ENCODE peak calls at places on chromosomes 12 and 14, in four cellular contexts. One of them, this sample, is unnamed.

GRCh38 chr12:72560370-72560769 is 288.2 kb downstream of the TRHDE start:
- DNase-seq in fibroblast of pulmonary artery: no peak
- DNase-seq in heart right ventricle: no peak
- DNase-seq in DND-41: no peak
- DNase-seq in this sample: no peak

GRCh38 chr12:40819427-40820108 is 127.3 kb downstream of the CNTN1 start:
- DNase-seq in fibroblast of pulmonary artery: no peak
- DNase-seq in heart right ventricle: no peak
- DNase-seq in DND-41: no peak
- DNase-seq in this sample: peak

GRCh38 chr12:75364918-75365317 is 26.0 kb upstream of the GLIPR1L2 start:
- DNase-seq in fibroblast of pulmonary artery: peak
- DNase-seq in heart right ventricle: no peak
- DNase-seq in DND-41: no peak
- DNase-seq in this sample: no peak

GRCh38 chr12:10909462-10909861 is at the start of gene TAS2R13:
- DNase-seq in fibroblast of pulmonary artery: no peak
- DNase-seq in heart right ventricle: no peak
- DNase-seq in DND-41: no peak
- DNase-seq in this sample: no peak

GRCh38 chr12:45232771-45233372 is 17.0 kb downstream of the ANO6 start:
- DNase-seq in fibroblast of pulmonary artery: peak
- DNase-seq in heart right ventricle: no peak
- DNase-seq in DND-41: no peak
- DNase-seq in this sample: no peak

GRCh38 chr12:91099373-91099772 is 11.9 kb downstream of the LUM start:
- DNase-seq in fibroblast of pulmonary artery: no peak
- DNase-seq in heart right ventricle: no peak
- DNase-seq in DND-41: no peak
- DNase-seq in this sample: no peak

GRCh38 chr14:98742001-98742400 is 530.0 kb downstream of the BCL11B start:
- DNase-seq in fibroblast of pulmonary artery: no peak
- DNase-seq in heart right ventricle: no peak
- DNase-seq in DND-41: peak
- DNase-seq in this sample: no peak

GRCh38 chr12:123787466-123787865 is 25.4 kb downstream of the DNAH10 start:
- DNase-seq in fibroblast of pulmonary artery: no peak
- DNase-seq in heart right ventricle: no peak
- DNase-seq in DND-41: no peak
- DNase-seq in this sample: no peak

GRCh38 chr12:50087995-50088394 is 2.9 kb downstream of the SMARCD1 start:
- DNase-seq in fibroblast of pulmonary artery: peak
- DNase-seq in heart right ventricle: no peak
- DNase-seq in DND-41: no peak
- DNase-seq in this sample: no peak

GRCh38 chr12:85835810-85836715 is at the start of gene RASSF9:
- DNase-seq in fibroblast of pulmonary artery: peak
- DNase-seq in heart right ventricle: peak
- DNase-seq in DND-41: no peak
- DNase-seq in this sample: no peak

GRCh38 chr12:54634795-54635194 is at the start of gene LACRT:
- DNase-seq in fibroblast of pulmonary artery: no peak
- DNase-seq in heart right ventricle: no peak
- DNase-seq in DND-41: no peak
- DNase-seq in this sample: no peak

GRCh38 chr14:99654235-99655000 is 9.5 kb downstream of the HHIPL1 start:
- DNase-seq in fibroblast of pulmonary artery: peak
- DNase-seq in heart right ventricle: no peak
- DNase-seq in DND-41: no peak
- DNase-seq in this sample: no peak

GRCh38 chr14:100841445-100842403 is 15.8 kb downstream of the MEG3 start:
- DNase-seq in fibroblast of pulmonary artery: no peak
- DNase-seq in heart right ventricle: no peak
- DNase-seq in DND-41: no peak
- DNase-seq in this sample: no peak

GRCh38 chr12:7031306-7031705 is 13.0 kb upstream of the LPCAT3 start:
- DNase-seq in fibroblast of pulmonary artery: no peak
- DNase-seq in heart right ventricle: no peak
- DNase-seq in DND-41: no peak
- DNase-seq in this sample: no peak
- TF ChIP-seq CTCF in fibroblast of pulmonary artery: no peak
- TF ChIP-seq CTCF in heart right ventricle: no peak
- TF ChIP-seq CTCF in DND-41: no peak
- TF ChIP-seq CTCF in this sample: no peak

DNA sequence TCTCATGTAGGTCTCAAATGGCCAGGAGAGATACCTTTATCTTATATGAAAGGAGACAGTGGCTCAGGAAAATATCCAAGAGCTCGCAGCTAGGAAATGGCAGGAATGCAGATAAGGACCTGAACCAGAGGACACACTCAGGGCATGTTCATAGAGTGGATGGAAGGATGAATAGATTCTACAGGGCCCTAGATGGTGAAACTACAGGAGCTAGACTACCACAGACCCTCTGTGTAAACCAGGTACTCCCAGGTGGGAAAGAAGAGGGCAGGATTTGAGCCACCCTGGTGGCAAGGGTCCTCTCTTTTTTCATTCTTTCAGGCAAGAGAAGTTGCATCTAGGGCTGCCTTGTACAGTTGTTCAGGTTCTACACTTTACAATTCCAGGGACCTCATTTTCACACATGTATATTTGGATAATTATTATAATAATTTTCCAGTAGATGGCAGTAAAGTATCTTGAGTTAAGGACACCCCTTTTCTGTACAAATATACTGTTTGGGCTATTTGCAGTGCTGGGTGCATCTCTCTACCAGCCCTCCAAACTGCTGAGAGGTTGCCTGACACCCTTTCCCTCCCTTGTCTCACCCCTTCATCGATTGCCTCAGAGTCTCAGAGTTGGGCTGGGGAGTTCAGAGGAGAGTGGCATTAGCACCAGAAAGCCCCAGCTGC is 10.5 kb upstream of the ZDHHC22 start:
- DNase-seq in fibroblast of pulmonary artery: peak
- DNase-seq in heart right ventricle: no peak
- DNase-seq in DND-41: no peak
- DNase-seq in this sample: no peak
- TF ChIP-seq CTCF in fibroblast of pulmonary artery: peak
- TF ChIP-seq CTCF in heart right ventricle: no peak
- TF ChIP-seq CTCF in DND-41: peak
- TF ChIP-seq CTCF in this sample: peak

DNA sequence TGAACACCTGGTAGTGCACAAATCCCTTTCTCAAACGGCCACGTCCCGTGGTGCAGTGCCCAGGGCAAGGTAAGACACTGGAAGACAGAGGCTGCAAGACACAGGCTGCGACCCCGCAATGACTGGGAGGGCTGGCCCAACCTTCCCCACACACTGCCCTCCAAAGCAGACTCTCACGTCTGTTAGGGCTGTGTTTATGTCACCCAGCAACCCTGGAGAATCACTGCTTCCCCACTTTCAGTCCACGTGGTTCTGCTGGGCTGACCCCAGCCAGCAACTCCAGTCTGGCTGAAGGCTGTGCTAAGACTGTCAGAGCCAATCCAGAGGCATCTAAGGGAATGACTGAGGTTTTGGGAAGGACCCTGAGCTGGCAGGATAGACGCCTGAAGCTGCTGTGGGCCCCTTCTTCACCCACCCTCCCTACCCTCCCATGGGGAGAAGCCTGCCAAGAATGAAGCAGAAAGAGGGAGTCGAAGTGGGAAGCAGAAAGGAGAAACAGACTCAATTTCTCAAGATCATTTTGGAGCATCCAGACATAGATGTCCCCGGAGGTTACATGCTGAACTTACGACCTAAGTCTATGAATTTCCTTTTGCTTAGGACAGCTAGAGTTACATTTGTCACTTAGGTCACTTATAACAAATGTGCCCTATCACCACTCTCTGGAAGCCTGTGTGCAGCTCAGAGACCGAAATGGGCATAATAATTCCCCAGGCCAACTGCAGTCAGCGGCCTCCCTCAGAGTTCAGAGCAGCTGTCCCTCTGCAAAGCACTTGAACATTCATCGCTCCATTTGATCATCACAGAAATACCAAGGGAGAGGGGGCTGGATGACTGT is 11.6 kb downstream of the KDM2B start:
- DNase-seq in fibroblast of pulmonary artery: peak
- DNase-seq in heart right ventricle: peak
- DNase-seq in DND-41: no peak
- DNase-seq in this sample: no peak
- TF ChIP-seq CTCF in fibroblast of pulmonary artery: no peak
- TF ChIP-seq CTCF in heart right ventricle: no peak
- TF ChIP-seq CTCF in DND-41: no peak
- TF ChIP-seq CTCF in this sample: no peak

DNA sequence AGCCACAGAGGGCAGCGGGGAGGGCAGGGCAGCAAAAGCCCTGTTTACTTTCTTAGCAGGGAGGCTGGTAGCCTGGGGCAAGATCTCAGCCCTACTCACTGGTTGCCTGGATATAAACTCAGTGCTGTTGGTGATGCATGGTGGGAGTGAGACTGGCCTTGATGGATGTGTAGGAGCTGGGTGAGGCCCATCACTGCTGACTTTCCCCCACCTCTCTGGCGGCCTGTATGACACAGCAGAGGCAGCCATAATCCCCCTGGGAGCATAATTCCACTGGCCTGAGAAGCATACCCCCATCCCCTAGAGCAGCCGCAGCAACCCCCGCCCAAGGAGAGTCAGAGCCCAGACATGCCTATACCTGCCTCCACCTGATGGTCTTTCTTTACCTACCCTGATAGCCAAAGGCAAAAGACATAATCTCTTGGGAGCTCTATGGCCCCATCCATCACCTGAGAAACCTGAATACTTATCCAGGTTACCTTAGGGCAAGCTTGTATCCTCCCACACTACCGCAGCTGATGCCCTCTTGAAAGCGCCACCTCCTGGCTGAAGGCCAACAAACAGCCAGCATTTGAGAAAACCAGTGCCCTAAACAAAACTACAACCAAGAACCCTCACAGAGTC is 59.3 kb downstream of the DNAI7 start:
- DNase-seq in fibroblast of pulmonary artery: no peak
- DNase-seq in heart right ventricle: no peak
- DNase-seq in DND-41: no peak
- DNase-seq in this sample: peak
- TF ChIP-seq CTCF in fibroblast of pulmonary artery: no peak
- TF ChIP-seq CTCF in heart right ventricle: no peak
- TF ChIP-seq CTCF in DND-41: peak
- TF ChIP-seq CTCF in this sample: peak

GRCh38 chr14:67668559-67668958 is 5.9 kb downstream of the VTI1B start:
- DNase-seq in fibroblast of pulmonary artery: no peak
- DNase-seq in heart right ventricle: no peak
- DNase-seq in DND-41: no peak
- DNase-seq in this sample: no peak

GRCh38 chr14:67673451-67673850 is 981 bp downstream of the VTI1B start:
- DNase-seq in fibroblast of pulmonary artery: no peak
- DNase-seq in heart right ventricle: no peak
- DNase-seq in DND-41: no peak
- DNase-seq in this sample: no peak

GRCh38 chr14:67674480-67675218 is at the start of gene VTI1B:
- DNase-seq in fibroblast of pulmonary artery: peak
- DNase-seq in heart right ventricle: peak
- DNase-seq in DND-41: peak
- DNase-seq in this sample: peak

GRCh38 chr14:67675219-67675582 is 769 bp upstream of the VTI1B start:
- DNase-seq in fibroblast of pulmonary artery: no peak
- DNase-seq in heart right ventricle: no peak
- DNase-seq in DND-41: no peak
- DNase-seq in this sample: no peak

GRCh38 chr14:67674139-67674479 is 323 bp downstream of the VTI1B start:
- DNase-seq in fibroblast of pulmonary artery: peak
- DNase-seq in heart right ventricle: peak
- DNase-seq in DND-41: peak
- DNase-seq in this sample: peak
- TF ChIP-seq CTCF in fibroblast of pulmonary artery: peak
- TF ChIP-seq CTCF in heart right ventricle: no peak
- TF ChIP-seq CTCF in DND-41: peak
- TF ChIP-seq CTCF in this sample: no peak

DNA sequence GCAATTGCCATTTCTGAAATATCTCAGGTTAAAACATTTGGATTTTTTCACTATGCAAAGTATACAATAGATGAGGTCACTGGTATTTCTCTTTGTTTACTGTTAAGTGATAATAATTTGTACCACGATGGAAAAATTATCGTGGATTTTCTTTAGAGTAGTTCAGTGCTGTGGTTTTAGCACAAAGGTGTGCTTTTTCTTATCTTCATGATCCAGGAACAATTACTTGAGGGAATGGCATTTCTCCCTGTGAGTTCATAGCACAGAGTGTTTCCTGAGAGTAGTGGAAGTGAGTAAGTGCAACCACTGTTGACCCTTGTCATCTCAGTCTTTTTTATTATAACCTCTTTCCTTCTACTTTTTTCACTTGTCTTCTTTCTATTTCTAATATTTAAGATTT is 86.8 kb downstream of the FGD4 start:
- DNase-seq in fibroblast of pulmonary artery: no peak
- DNase-seq in heart right ventricle: no peak
- DNase-seq in DND-41: no peak
- DNase-seq in this sample: no peak
- TF ChIP-seq CTCF in fibroblast of pulmonary artery: no peak
- TF ChIP-seq CTCF in heart right ventricle: no peak
- TF ChIP-seq CTCF in DND-41: no peak
- TF ChIP-seq CTCF in this sample: no peak